ENCODE peak calls at places on chromosomes 11 and 22, in eight cellular contexts. Q is right atrium auricular region; O is ovary; E is body of pancreas; W is neural progenitor cell; B is coronary artery; G is CD8-positive, alpha-beta memory T cell; P is A549. U is an unnamed sample.

GRCh38 chr22:40727607-40728325 is 48.5 kb downstream of the MCHR1 start:
- DNase-seq in Q (no peak), O (no peak), E (no peak), W (no peak), B (no peak), G (no peak), P (no peak), U (no peak)

GRCh38 chr11:46436113-46436512 is 44.5 kb upstream of the CHRM4 start:
- DNase-seq in Q (no peak), O (no peak), E (no peak), W (no peak), B (no peak), G (no peak), P (no peak), U (no peak)

GRCh38 chr11:66183581-66184048 is 84.8 kb upstream of the RAB1B start:
- DNase-seq in Q (no peak), O (no peak), E (no peak), W (no peak), B (no peak), G (peak; percentile 37), P (peak; percentile 62), U (no peak)

GRCh38 chr22:34866501-34867171 is 199.3 kb upstream of the ISX start:
- DNase-seq in Q (no peak), O (no peak), E (no peak), W (no peak), B (no peak), G (no peak), P (no peak), U (no peak)

GRCh38 chr22:39932918-39933649 is 27.1 kb upstream of the TMA7B start:
- DNase-seq in Q (no peak), O (no peak), E (peak; percentile 52), W (peak; percentile 90), B (no peak), G (peak; percentile 69), P (peak; percentile 22), U (no peak)

GRCh38 chr11:120135838-120136237 is 2.1 kb downstream of the TRIM29 start:
- DNase-seq in Q (no peak), O (peak; percentile 14), E (no peak), W (no peak), B (peak; percentile 46), G (no peak), P (no peak), U (no peak)

GRCh38 chr11:66359662-66360087 is 11.9 kb downstream of the SLC29A2 start:
- DNase-seq in Q (no peak), O (peak; percentile 17), E (no peak), W (no peak), B (no peak), G (no peak), P (no peak), U (no peak)

GRCh38 chr11:69617220-69617619 is 23.7 kb upstream of the CCND1 start:
- DNase-seq in Q (no peak), O (no peak), E (no peak), W (no peak), B (no peak), G (no peak), P (no peak), U (no peak)

GRCh38 chr11:44972746-44973435 is 22.2 kb upstream of the TP53I11 start:
- DNase-seq in Q (no peak), O (no peak), E (no peak), W (no peak), B (no peak), G (no peak), P (no peak), U (no peak)

GRCh38 chr22:33302049-33302545 is 243.9 kb upstream of the SYN3 start:
- DNase-seq in Q (peak; percentile 74), O (peak; percentile 91), E (peak; percentile 82), W (peak; percentile 89), B (peak; percentile 75), G (peak; percentile 5), P (peak; percentile 70), U (no peak)

GRCh38 chr11:6357222-6357621 is 33.1 kb upstream of the SMPD1 start:
- DNase-seq in Q (peak; percentile 88), O (peak; percentile 60), E (no peak), W (no peak), B (peak; percentile 83), G (no peak), P (peak; percentile 18), U (peak; percentile 53)

GRCh38 chr22:33844273-33844672 is 76.0 kb downstream of the LARGE1 start:
- DNase-seq in Q (no peak), O (no peak), E (no peak), W (no peak), B (no peak), G (no peak), P (no peak), U (no peak)

GRCh38 chr11:123132881-123133280 is 62.2 kb downstream of the CLMP start:
- DNase-seq in Q (no peak), O (no peak), E (no peak), W (no peak), B (no peak), G (no peak), P (no peak), U (no peak)

GRCh38 chr11:61028135-61028729 is 56.8 kb downstream of the CD6 start:
- DNase-seq in Q (no peak), O (no peak), E (no peak), W (no peak), B (no peak), G (peak; percentile 56), P (no peak), U (no peak)

GRCh38 chr11:120216426-120217102 is 5.7 kb downstream of the OAF start:
- DNase-seq in Q (no peak), O (no peak), E (no peak), W (no peak), B (no peak), G (no peak), P (no peak), U (no peak)

GRCh38 chr22:37734402-37734700 is 37.5 kb downstream of the TRIOBP start:
- DNase-seq in Q (no peak), O (no peak), E (no peak), W (no peak), B (no peak), G (no peak), P (no peak), U (no peak)
- H3K27ac ChIP-seq in Q (no peak overlapping the region), O (peak overlapping the region; percentile 64), E (no peak overlapping the region), W (no peak overlapping the region), B (no peak overlapping the region), G (no peak overlapping the region), P (no peak overlapping the region), U (no peak overlapping the region)

DNA sequence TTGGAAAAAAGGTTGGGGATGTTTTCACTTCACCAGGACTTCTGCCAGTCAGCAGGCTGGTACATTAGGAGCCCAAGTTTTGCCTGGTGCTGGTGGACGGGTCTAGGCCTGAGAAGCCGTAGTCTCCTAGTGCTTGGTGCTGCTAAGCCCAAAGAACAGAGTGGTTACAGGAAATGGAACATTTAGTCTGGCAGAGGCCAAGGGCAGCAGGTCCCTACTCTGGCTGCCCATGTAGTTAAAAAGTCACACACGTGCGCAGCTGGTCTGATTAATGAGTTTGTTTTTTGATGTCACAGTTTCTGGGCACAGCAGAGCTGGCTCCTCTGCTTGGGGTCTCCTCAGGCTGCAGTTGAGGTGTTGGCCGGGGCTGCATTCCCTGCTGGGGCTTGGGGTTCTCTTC is 20.6 kb downstream of the BCR start:
- DNase-seq in Q (no peak), O (no peak), E (peak; percentile 46), W (no peak), B (no peak), G (no peak), P (no peak), U (no peak)
- H3K27ac ChIP-seq in Q (no peak overlapping the region), O (no peak overlapping the region), E (peak overlapping the region; percentile 45), W (no peak overlapping the region), B (no peak overlapping the region), G (no peak overlapping the region), P (no peak overlapping the region), U (peak overlapping the region; percentile 73)

GRCh38 chr11:114088216-114088615 is 28.7 kb downstream of the ZBTB16 start:
- DNase-seq in Q (no peak), O (no peak), E (no peak), W (no peak), B (no peak), G (no peak), P (no peak), U (no peak)
- H3K27ac ChIP-seq in Q (peak overlapping the region; percentile 54), O (no peak overlapping the region), E (peak overlapping the region; percentile 14), W (no peak overlapping the region), B (peak overlapping the region; percentile 79), G (no peak overlapping the region), P (no peak overlapping the region), U (peak overlapping the region; percentile 76)

GRCh38 chr11:96234866-96235441 is 108.0 kb downstream of the MAML2 start:
- DNase-seq in Q (no peak), O (no peak), E (no peak), W (no peak), B (no peak), G (no peak), P (peak; percentile 7), U (no peak)
- H3K27ac ChIP-seq in Q (no peak overlapping the region), O (no peak overlapping the region), E (no peak overlapping the region), W (no peak overlapping the region), B (peak overlapping the region; percentile 14), G (no peak overlapping the region), P (no peak overlapping the region), U (peak overlapping the region; percentile 60)

GRCh38 chr22:45877036-45877380 is 100.0 kb downstream of the WNT7B start:
- DNase-seq in Q (no peak), O (no peak), E (no peak), W (no peak), B (no peak), G (no peak), P (no peak), U (peak; percentile 12)

GRCh38 chr22:45878901-45879551 is 97.9 kb downstream of the WNT7B start:
- DNase-seq in Q (no peak), O (no peak), E (peak; percentile 3), W (no peak), B (no peak), G (no peak), P (no peak), U (no peak)

GRCh38 chr22:45877651-45878050 is 99.3 kb downstream of the WNT7B start:
- DNase-seq in Q (no peak), O (no peak), E (peak; percentile 4), W (no peak), B (no peak), G (no peak), P (no peak), U (no peak)

GRCh38 chr22:45879552-45879949 is 97.4 kb downstream of the WNT7B start:
- DNase-seq in Q (no peak), O (peak; percentile 33), E (no peak), W (no peak), B (no peak), G (no peak), P (no peak), U (peak; percentile 15)

GRCh38 chr22:45878051-45878764 is 98.8 kb downstream of the WNT7B start:
- DNase-seq in Q (no peak), O (peak; percentile 31), E (peak; percentile 9), W (peak; percentile 75), B (peak; percentile 52), G (no peak), P (no peak), U (peak; percentile 39)
- H3K27ac ChIP-seq in Q (no peak overlapping the region), O (no peak overlapping the region), E (no peak overlapping the region), W (no peak overlapping the region), B (no peak overlapping the region), G (no peak overlapping the region), P (no peak overlapping the region), U (no peak overlapping the region)

DNA sequence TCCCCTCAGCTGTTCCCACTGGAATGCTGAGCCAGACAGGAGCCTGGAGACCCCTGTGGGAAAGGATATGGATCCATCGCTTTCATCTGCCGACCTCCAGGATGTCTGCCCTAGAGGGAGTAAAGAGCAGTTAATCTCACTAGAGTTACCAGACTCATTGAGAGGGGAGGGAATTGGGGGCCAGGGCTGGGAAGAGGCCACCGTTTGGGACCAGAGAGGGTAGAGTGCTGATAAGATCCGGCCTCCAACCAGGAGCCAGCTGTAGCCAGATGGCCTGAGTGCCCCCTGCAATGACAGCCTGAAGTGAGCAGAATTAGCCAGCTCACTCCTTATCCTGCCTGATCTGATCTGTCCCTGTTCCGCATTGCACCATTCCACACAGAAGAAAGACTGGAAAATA is 3.7 kb upstream of the APLNR start:
- DNase-seq in Q (peak; percentile 57), O (no peak), E (no peak), W (peak; percentile 53), B (no peak), G (no peak), P (no peak), U (no peak)
- H3K27ac ChIP-seq in Q (peak overlapping the region; percentile 26), O (no peak overlapping the region), E (no peak overlapping the region), W (no peak overlapping the region), B (no peak overlapping the region), G (no peak overlapping the region), P (peak overlapping the region; percentile 39), U (no peak overlapping the region)